ENCODE peak calls at places on chromosomes 13 and 19, in ten cellular contexts. C is AG04450; W is IMR-90; N is body of pancreas; G is heart left ventricle; B is mesendoderm; H is GM06990; J is GM23338; U is breast epithelium; F is CD8-positive, alpha-beta memory T cell. M is an unnamed sample.

GRCh38 chr13:113345486-113345885 is 18.4 kb downstream of the GRTP1 start:
- DNase-seq in C (no peak), W (no peak), N (no peak), G (no peak), B (no peak), H (no peak), J (no peak), U (no peak), F (no peak), M (no peak)

GRCh38 chr19:12705169-12705568 is 8.7 kb upstream of the FBXW9 start:
- DNase-seq in C (no peak), W (no peak), N (no peak), G (no peak), B (no peak), H (no peak), J (no peak), U (no peak), F (no peak), M (no peak)

GRCh38 chr13:98080280-98080679 is 62.6 kb upstream of the FARP1 start:
- DNase-seq in C (no peak), W (no peak), N (no peak), G (no peak), B (no peak), H (no peak), J (no peak), U (no peak), F (no peak), M (no peak)

GRCh38 chr13:67131393-67131792 is 98.7 kb downstream of the PCDH9 start:
- DNase-seq in C (no peak), W (no peak), N (no peak), G (no peak), B (no peak), H (no peak), J (no peak), U (no peak), F (no peak), M (no peak)

GRCh38 chr13:34967851-34968562 is 25.9 kb downstream of the NBEA start:
- DNase-seq in C (no peak), W (no peak), N (no peak), G (no peak), B (no peak), H (no peak), J (no peak), U (no peak), F (no peak), M (no peak)

GRCh38 chr13:28719656-28720055 is 886 bp upstream of the SLC46A3 start:
- DNase-seq in C (no peak), W (peak; percentile 54), N (no peak), G (no peak), B (no peak), H (no peak), J (no peak), U (no peak), F (no peak), M (no peak)

GRCh38 chr19:35812220-35813042 is at the start of gene PRODH2:
- DNase-seq in C (no peak), W (no peak), N (no peak), G (no peak), B (no peak), H (no peak), J (no peak), U (no peak), F (no peak), M (no peak)

GRCh38 chr19:46133101-46133627 is 8.7 kb upstream of the IGFL3 start:
- DNase-seq in C (peak; percentile 96), W (peak; percentile 97), N (peak; percentile 39), G (peak; percentile 20), B (peak; percentile 98), H (no peak), J (peak; percentile 93), U (peak; percentile 81), F (no peak), M (peak; percentile 16)

GRCh38 chr19:17946965-17947784 is 14.4 kb downstream of the CCDC124 start:
- DNase-seq in C (no peak), W (no peak), N (no peak), G (no peak), B (peak; percentile 23), H (peak; percentile 73), J (peak; percentile 63), U (no peak), F (no peak), M (no peak)

GRCh38 chr19:17943284-17944221 is 10.7 kb downstream of the CCDC124 start:
- DNase-seq in C (no peak), W (no peak), N (no peak), G (no peak), B (peak; percentile 59), H (no peak), J (peak; percentile 90), U (no peak), F (no peak), M (peak; percentile 95)

GRCh38 chr19:17942181-17942580 is 9.4 kb downstream of the CCDC124 start:
- DNase-seq in C (no peak), W (no peak), N (no peak), G (no peak), B (no peak), H (no peak), J (peak; percentile 59), U (no peak), F (no peak), M (peak; percentile 54)

GRCh38 chr19:17944301-17944700 is 11.5 kb downstream of the CCDC124 start:
- DNase-seq in C (peak; percentile 77), W (peak; percentile 88), N (no peak), G (no peak), B (no peak), H (no peak), J (no peak), U (no peak), F (no peak), M (no peak)

DNA sequence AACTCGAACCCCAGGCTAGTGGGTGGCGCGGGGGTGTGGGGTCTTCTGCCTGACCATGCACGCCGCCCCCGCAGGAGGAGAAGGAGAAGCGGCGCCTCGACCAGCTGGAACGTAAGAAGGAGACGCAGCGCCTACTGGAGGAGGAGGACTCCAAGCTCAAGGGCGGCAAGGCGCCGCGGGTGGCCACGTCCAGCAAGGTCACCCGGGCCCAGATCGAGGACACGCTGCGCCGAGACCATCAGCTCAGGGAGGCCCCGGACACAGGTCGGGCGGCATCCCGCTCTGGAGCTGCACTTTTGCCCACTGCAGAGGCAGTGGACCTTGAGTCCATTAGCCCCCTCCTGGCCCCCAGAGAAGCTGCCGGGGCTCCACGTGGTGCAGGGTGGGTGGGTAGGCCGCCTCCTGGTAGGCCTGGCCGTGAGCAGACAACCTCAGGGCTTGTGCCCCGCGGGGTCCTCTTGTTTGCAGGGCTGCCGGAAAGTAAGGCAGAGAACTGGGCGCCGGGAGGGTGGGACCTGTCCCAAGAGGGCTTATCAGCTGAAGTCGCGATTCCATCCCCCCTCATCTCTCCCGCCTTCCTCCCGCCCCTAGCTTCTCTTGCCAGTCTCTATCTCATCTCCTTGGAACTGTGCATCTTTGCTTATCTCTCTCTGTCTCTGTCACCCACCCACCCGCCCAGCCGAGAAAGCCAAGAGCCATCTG is 9.9 kb downstream of the CCDC124 start:
- DNase-seq in C (no peak), W (no peak), N (no peak), G (no peak), B (peak; percentile 63), H (no peak), J (peak; percentile 85), U (no peak), F (no peak), M (peak; percentile 81)
- H3K4me3 ChIP-seq in C (no peak overlapping the region), W (no peak overlapping the region), N (no peak overlapping the region), G (no peak overlapping the region), B (no peak overlapping the region), H (no peak overlapping the region), J (peak overlapping the region; percentile 69), U (no peak overlapping the region), F (no peak overlapping the region), M (peak overlapping the region; percentile 46)

GRCh38 chr19:17837972-17838371 is 9.8 kb downstream of the JAK3 start:
- DNase-seq in C (no peak), W (no peak), N (no peak), G (no peak), B (no peak), H (no peak), J (no peak), U (no peak), F (no peak), M (no peak)

GRCh38 chr19:17840019-17840418 is 7.8 kb downstream of the JAK3 start:
- DNase-seq in C (no peak), W (no peak), N (no peak), G (no peak), B (no peak), H (no peak), J (no peak), U (no peak), F (no peak), M (no peak)

GRCh38 chr19:17834350-17835181 is 13.2 kb downstream of the JAK3 start:
- DNase-seq in C (no peak), W (no peak), N (no peak), G (no peak), B (peak; percentile 54), H (no peak), J (peak; percentile 74), U (no peak), F (no peak), M (peak; percentile 74)

GRCh38 chr19:17835182-17836006 is 12.4 kb downstream of the JAK3 start:
- DNase-seq in C (no peak), W (no peak), N (no peak), G (no peak), B (no peak), H (no peak), J (no peak), U (no peak), F (no peak), M (no peak)

GRCh38 chr19:17836530-17836929 is 11.3 kb downstream of the JAK3 start:
- DNase-seq in C (no peak), W (no peak), N (no peak), G (no peak), B (peak; percentile 84), H (no peak), J (no peak), U (no peak), F (no peak), M (no peak)
- H3K27me3 ChIP-seq in C (peaks cover 6% of the 10 kb centered on the region), W (peaks cover 40% of the 10 kb centered on the region), N (no peaks in the 10 kb centered on the region), G (peaks cover 8% of the 10 kb centered on the region), B (no peaks in the 10 kb centered on the region), H (no peaks in the 10 kb centered on the region), J (peaks cover 16% of the 10 kb centered on the region), U (no peaks in the 10 kb centered on the region), F (no peaks in the 10 kb centered on the region), M (peaks cover 31% of the 10 kb centered on the region)

GRCh38 chr19:3408996-3409345 is 42.6 kb downstream of the NFIC start:
- DNase-seq in C (no peak), W (no peak), N (no peak), G (no peak), B (no peak), H (no peak), J (no peak), U (no peak), F (no peak), M (no peak)
- H3K4me3 ChIP-seq in C (no peak overlapping the region), W (no peak overlapping the region), N (no peak overlapping the region), G (peak overlapping the region; percentile 43), B (no peak overlapping the region), H (no peak overlapping the region), J (no peak overlapping the region), U (peak overlapping the region; percentile 56), F (no peak overlapping the region), M (no peak overlapping the region)

GRCh38 chr19:18799389-18799970 is 8.4 kb upstream of the COMP start:
- DNase-seq in C (no peak), W (no peak), N (no peak), G (no peak), B (no peak), H (no peak), J (no peak), U (no peak), F (no peak), M (no peak)

GRCh38 chr19:18800636-18801035 is 9.5 kb upstream of the COMP start:
- DNase-seq in C (no peak), W (no peak), N (no peak), G (no peak), B (no peak), H (no peak), J (no peak), U (no peak), F (no peak), M (peak; percentile 41)

GRCh38 chr19:18800079-18800478 is 9.0 kb upstream of the COMP start:
- DNase-seq in C (no peak), W (no peak), N (no peak), G (no peak), B (no peak), H (no peak), J (no peak), U (no peak), F (no peak), M (no peak)

GRCh38 chr19:18796239-18796638 is 5.1 kb upstream of the COMP start:
- DNase-seq in C (no peak), W (no peak), N (no peak), G (no peak), B (no peak), H (no peak), J (no peak), U (no peak), F (no peak), M (no peak)

GRCh38 chr19:18798384-18799352 is 7.6 kb upstream of the COMP start:
- DNase-seq in C (no peak), W (no peak), N (no peak), G (no peak), B (peak; percentile 53), H (no peak), J (peak; percentile 75), U (no peak), F (no peak), M (peak; percentile 83)
- H3K27me3 ChIP-seq in C (peaks cover 39% of the 10 kb centered on the region), W (peaks cover 49% of the 10 kb centered on the region), N (no peaks in the 10 kb centered on the region), G (peaks cover 23% of the 10 kb centered on the region), B (peaks cover 2% of the 10 kb centered on the region), H (no peaks in the 10 kb centered on the region), J (peaks cover 79% of the 10 kb centered on the region), U (no peaks in the 10 kb centered on the region), F (peaks cover 11% of the 10 kb centered on the region), M (peaks cover 38% of the 10 kb centered on the region)